ENCODE peak calls at places on chromosomes 6 and 20, in eight cellular contexts. A, Z, P, E, Y, M, O and F are unnamed samples.
A peak's percentile ranks its signal among the peaks of the same experiment; 100 is the strongest.

GRCh38 chr6:150606258-150607043 is 6.8 kb downstream of the PLEKHG1 start:
- DNase-seq in A (no peak), Z (no peak), P (peak; percentile 34), E (no peak), Y (no peak), M (no peak), O (no peak), F (no peak)

GRCh38 chr6:2890981-2891767 is 11.9 kb downstream of the SERPINB9 start:
- DNase-seq in A (no peak), Z (no peak), P (no peak), E (no peak), Y (no peak), M (no peak), O (no peak), F (no peak)

GRCh38 chr6:71011861-71012260 is 55.0 kb upstream of the B3GAT2 start:
- DNase-seq in A (no peak), Z (no peak), P (no peak), E (no peak), Y (no peak), M (no peak), O (no peak), F (no peak)

GRCh38 chr6:108677357-108677756 is 116.6 kb downstream of the FOXO3 start:
- DNase-seq in A (no peak), Z (no peak), P (no peak), E (no peak), Y (no peak), M (no peak), O (no peak), F (peak; percentile 25)

GRCh38 chr6:169323221-169323620 is 69.6 kb upstream of the THBS2 start:
- DNase-seq in A (no peak), Z (no peak), P (no peak), E (no peak), Y (no peak), M (no peak), O (no peak), F (no peak)

GRCh38 chr20:32585011-32585518 is at the start of gene NOL4L:
- DNase-seq in A (peak; percentile 68), Z (peak; percentile 66), P (peak; percentile 47), E (no peak), Y (no peak), M (no peak), O (peak; percentile 35), F (peak; percentile 30)

GRCh38 chr6:169320013-169320412 is 66.4 kb upstream of the THBS2 start:
- DNase-seq in A (no peak), Z (no peak), P (no peak), E (no peak), Y (no peak), M (no peak), O (no peak), F (no peak)

GRCh38 chr6:156822747-156823206 is 45.6 kb downstream of the ARID1B start:
- DNase-seq in A (no peak), Z (no peak), P (no peak), E (no peak), Y (no peak), M (no peak), O (no peak), F (no peak)

GRCh38 chr20:53842301-53843099 is 227.9 kb downstream of the BCAS1 start:
- DNase-seq in A (no peak), Z (no peak), P (no peak), E (no peak), Y (no peak), M (no peak), O (no peak), F (no peak)

GRCh38 chr6:136831873-136832562 is 9.6 kb downstream of the PEX7 start:
- DNase-seq in A (no peak), Z (no peak), P (no peak), E (no peak), Y (no peak), M (no peak), O (no peak), F (no peak)

GRCh38 chr6:46676604-46677313 is 10.9 kb upstream of the TDRD6 start:
- DNase-seq in A (no peak), Z (no peak), P (no peak), E (no peak), Y (no peak), M (no peak), O (no peak), F (no peak)

GRCh38 chr6:101544286-101544685 is 150.8 kb downstream of the GRIK2 start:
- DNase-seq in A (no peak), Z (no peak), P (no peak), E (no peak), Y (no peak), M (no peak), O (no peak), F (no peak)

GRCh38 chr6:128713461-128713860 is 169.5 kb upstream of the LAMA2 start:
- DNase-seq in A (no peak), Z (no peak), P (no peak), E (peak; percentile 24), Y (no peak), M (peak; percentile 27), O (no peak), F (no peak)

GRCh38 chr6:89989742-89990141 is 95.5 kb downstream of the GJA10 start:
- DNase-seq in A (no peak), Z (no peak), P (no peak), E (no peak), Y (no peak), M (peak; percentile 81), O (no peak), F (no peak)

GRCh38 chr6:127190552-127190951 is 72.1 kb downstream of the RSPO3 start:
- DNase-seq in A (no peak), Z (no peak), P (no peak), E (no peak), Y (no peak), M (no peak), O (no peak), F (peak; percentile 54)

GRCh38 chr20:37359836-37360235 is 13.9 kb downstream of the SRC start:
- DNase-seq in A (no peak), Z (no peak), P (no peak), E (no peak), Y (no peak), M (no peak), O (no peak), F (no peak)

GRCh38 chr6:34241351-34242215 is 4.9 kb downstream of the HMGA1 start:
- DNase-seq in A (no peak), Z (no peak), P (no peak), E (no peak), Y (no peak), M (no peak), O (no peak), F (no peak)

GRCh38 chr6:46715106-46715505 is 20.1 kb downstream of the PLA2G7 start:
- DNase-seq in A (no peak), Z (no peak), P (no peak), E (no peak), Y (no peak), M (no peak), O (no peak), F (no peak)

GRCh38 chr20:44079291-44079690 is 107.7 kb downstream of the JPH2 start:
- DNase-seq in A (no peak), Z (no peak), P (no peak), E (no peak), Y (no peak), M (no peak), O (no peak), F (no peak)

GRCh38 chr6:13395272-13396237 is 67.2 kb upstream of the TBC1D7 start:
- DNase-seq in A (no peak), Z (no peak), P (peak; percentile 83), E (peak; percentile 50), Y (peak; percentile 71), M (peak; percentile 81), O (no peak), F (peak; percentile 86)

GRCh38 chr20:63153254-63154221 is 62.4 kb downstream of the YTHDF1 start:
- DNase-seq in A (no peak), Z (no peak), P (no peak), E (no peak), Y (no peak), M (no peak), O (no peak), F (no peak)

GRCh38 chr20:10357974-10358373 is 76.0 kb downstream of the MKKS start:
- DNase-seq in A (no peak), Z (no peak), P (no peak), E (no peak), Y (no peak), M (no peak), O (no peak), F (peak; percentile 28)

GRCh38 chr6:170181338-170181690 is 109.6 kb downstream of the DLL1 start:
- DNase-seq in A (no peak), Z (no peak), P (no peak), E (no peak), Y (no peak), M (no peak), O (no peak), F (no peak)

GRCh38 chr6:45619994-45620471 is 242.3 kb upstream of the SUPT3H start:
- DNase-seq in A (no peak), Z (no peak), P (no peak), E (no peak), Y (no peak), M (no peak), O (no peak), F (no peak)

GRCh38 chr20:32984196-32984595 is 20.0 kb downstream of the SUN5 start:
- DNase-seq in A (peak; percentile 28), Z (no peak), P (peak; percentile 12), E (no peak), Y (no peak), M (no peak), O (no peak), F (peak; percentile 21)

GRCh38 chr6:1110164-1110563 is 201.7 kb upstream of the FOXQ1 start:
- DNase-seq in A (no peak), Z (no peak), P (no peak), E (no peak), Y (no peak), M (no peak), O (no peak), F (no peak)

GRCh38 chr6:161434921-161435411 is 161.1 kb upstream of the AGPAT4 start:
- DNase-seq in A (no peak), Z (no peak), P (no peak), E (peak; percentile 93), Y (no peak), M (peak; percentile 98), O (no peak), F (no peak)

GRCh38 chr6:132194529-132194928 is 206.7 kb downstream of the MOXD1 start:
- DNase-seq in A (no peak), Z (no peak), P (no peak), E (no peak), Y (no peak), M (no peak), O (no peak), F (no peak)
- TF ChIP-seq CTCF in A (no peak), Z (no peak), P (no peak), E (no peak), Y (no peak), M (no peak), O (no peak), F (no peak)

GRCh38 chr6:65416640-65417039 is 290.4 kb downstream of the EYS start:
- DNase-seq in A (no peak), Z (no peak), P (no peak), E (no peak), Y (no peak), M (no peak), O (no peak), F (no peak)
- TF ChIP-seq CTCF in A (no peak), Z (no peak), P (no peak), E (no peak), Y (no peak), M (no peak), O (no peak), F (no peak)

GRCh38 chr20:4563534-4563933 is 158.2 kb upstream of the PRND start:
- DNase-seq in A (peak; percentile 52), Z (no peak), P (no peak), E (no peak), Y (no peak), M (no peak), O (peak; percentile 47), F (peak; percentile 82)
- TF ChIP-seq CTCF in A (peak; percentile 27), Z (no peak), P (no peak), E (peak; percentile 29), Y (no peak), M (no peak), O (no peak), F (peak; percentile 38)

GRCh38 chr20:6525447-6526303 is 241.8 kb upstream of the BMP2 start:
- DNase-seq in A (no peak), Z (no peak), P (no peak), E (no peak), Y (no peak), M (no peak), O (peak; percentile 64), F (peak; percentile 0)
- TF ChIP-seq CTCF in A (no peak), Z (no peak), P (no peak), E (no peak), Y (no peak), M (no peak), O (peak; percentile 23), F (no peak)